ENCODE peak calls at places on chromosomes 4 and X, in five cellular contexts. K is A549, A is SK-N-SH, Q is HCT116, D is K562. X is an unnamed sample.
A peak's percentile ranks its signal among the peaks of the same experiment; 100 is the strongest.

GRCh38 chrX:44876767-44877166 is 3.8 kb downstream of the KDM6A start:
- DNase-seq in A (no peak), K (no peak), Q (no peak), D (no peak), X (no peak)

GRCh38 chrX:139194571-139195280 is 335.8 kb upstream of the F9 start:
- DNase-seq in Q (no peak), D (peak; percentile 69), K (no peak), A (no peak), X (no peak)

GRCh38 chrX:154378059-154378798 is 866 bp upstream of the EMD start:
- DNase-seq in A (peak; percentile 85), K (no peak), Q (no peak), D (no peak), X (peak; percentile 24)

GRCh38 chr4:49058306-49058705 is 72.2 kb downstream of the CWH43 start:
- DNase-seq in A (no peak), D (no peak), Q (no peak), K (no peak), X (no peak)

GRCh38 chr4:53150631-53151488 is 215.0 kb downstream of the SCFD2 start:
- DNase-seq in K (no peak), Q (no peak), D (no peak), A (no peak), X (peak; percentile 15)

GRCh38 chr4:105092356-105092755 is 54.3 kb upstream of the TET2 start:
- DNase-seq in A (no peak), Q (no peak), D (no peak), K (no peak), X (no peak)

GRCh38 chr4:53014881-53015280 is 152.8 kb downstream of the RASL11B start:
- DNase-seq in D (no peak), Q (no peak), K (no peak), A (no peak), X (no peak)

GRCh38 chrX:7215842-7216241 is 67.9 kb upstream of the PUDP start:
- DNase-seq in A (no peak), D (no peak), Q (no peak), K (no peak), X (no peak)

GRCh38 chrX:111168314-111168713 is 72.3 kb downstream of the PAK3 start:
- DNase-seq in Q (no peak), K (peak; percentile 25), D (peak; percentile 4), A (peak; percentile 3), X (peak; percentile 21)

GRCh38 chr4:138225477-138225876 is 16.7 kb downstream of the SLC7A11 start:
- DNase-seq in D (no peak), A (no peak), K (no peak), Q (no peak), X (no peak)

GRCh38 chrX:19955306-19955705 is 35.6 kb downstream of the BCLAF3 start:
- DNase-seq in A (no peak), D (no peak), Q (no peak), K (no peak), X (no peak)

GRCh38 chr4:113031212-113031611 is 18.2 kb upstream of the ANK2 start:
- DNase-seq in A (no peak), Q (no peak), D (no peak), K (no peak), X (no peak)

GRCh38 chrX:14758029-14758491 is 114.8 kb downstream of the FANCB start:
- DNase-seq in A (no peak), D (no peak), K (no peak), Q (no peak), X (no peak)

GRCh38 chr4:47528651-47529050 is 43.6 kb downstream of the ATP10D start:
- DNase-seq in K (no peak), A (no peak), Q (no peak), D (no peak), X (no peak)

GRCh38 chr4:112296949-112297483 is at the start of gene ALPK1:
- DNase-seq in K (peak; percentile 83), D (peak; percentile 69), A (peak; percentile 12), Q (peak; percentile 88), X (peak; percentile 71)

GRCh38 chr4:125681240-125681639 is 366.5 kb downstream of the FAT4 start:
- DNase-seq in A (no peak), Q (no peak), D (no peak), K (no peak), X (no peak)

GRCh38 chr4:1345905-1346780 is 865 bp upstream of the UVSSA start:
- DNase-seq in A (peak; percentile 85), Q (no peak), D (peak; percentile 72), K (peak; percentile 45), X (peak; percentile 69)

GRCh38 chr4:6128221-6128871 is 72.0 kb downstream of the JAKMIP1 start:
- DNase-seq in Q (no peak), D (no peak), A (no peak), K (no peak), X (no peak)

GRCh38 chr4:78787392-78788004 is 11.3 kb downstream of the BMP2K start:
- DNase-seq in Q (no peak), K (no peak), A (no peak), D (no peak), X (no peak)

GRCh38 chr4:78781925-78782324 is 5.8 kb downstream of the BMP2K start:
- DNase-seq in A (no peak), K (no peak), Q (no peak), D (no peak), X (peak; percentile 31)

GRCh38 chr4:78781086-78781630 is 5.0 kb downstream of the BMP2K start:
- DNase-seq in K (no peak), Q (no peak), D (no peak), A (no peak), X (no peak)

GRCh38 chr4:78788005-78788889 is 12.1 kb downstream of the BMP2K start:
- DNase-seq in D (no peak), K (no peak), A (no peak), Q (no peak), X (no peak)

DNA sequence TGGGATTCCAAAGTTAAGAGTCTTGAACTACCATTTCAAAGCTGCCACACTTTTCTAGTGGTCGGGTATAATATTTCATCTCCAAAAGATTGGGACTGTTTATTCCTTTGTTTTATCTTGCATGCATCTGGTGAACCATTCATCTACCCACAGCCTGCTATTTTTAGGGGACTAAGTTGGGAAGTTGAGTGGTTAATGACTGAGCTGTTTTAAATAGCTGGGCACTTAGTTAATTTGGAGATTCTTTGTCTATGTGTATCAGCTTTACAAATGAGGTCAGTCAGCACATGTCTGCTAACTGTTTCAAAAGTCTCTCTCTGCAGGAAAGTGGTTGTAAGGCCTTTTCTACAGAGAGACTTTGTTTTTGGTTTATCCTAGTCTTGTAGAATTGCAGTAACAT is 8.1 kb downstream of the BMP2K start:
- DNase-seq in Q (no peak), A (no peak), K (no peak), D (peak; percentile 56), X (no peak)
- TF ChIP-seq REST in Q (no peak), A (no peak), K (no peak), D (no peak), X (no peak)

GRCh38 chr4:43394976-43395375 is 502.5 kb downstream of the GRXCR1 start:
- DNase-seq in D (no peak), A (no peak), K (no peak), Q (no peak), X (no peak)
- TF ChIP-seq REST in D (no peak), A (no peak), K (no peak), Q (no peak), X (no peak)

GRCh38 chr4:15870079-15870478 is 68.5 kb downstream of the FGFBP1 start:
- DNase-seq in D (peak; percentile 10), Q (no peak), K (no peak), A (no peak), X (no peak)

GRCh38 chr4:15870921-15871664 is 67.4 kb downstream of the FGFBP1 start:
- DNase-seq in K (no peak), Q (no peak), D (no peak), A (no peak), X (no peak)

GRCh38 chr4:15868065-15868464 is 70.5 kb downstream of the FGFBP1 start:
- DNase-seq in D (peak; percentile 18), A (no peak), K (peak; percentile 27), Q (no peak), X (no peak)

GRCh38 chr4:15864771-15865566 is 73.6 kb downstream of the FGFBP1 start:
- DNase-seq in A (no peak), Q (no peak), D (no peak), K (no peak), X (no peak)

DNA sequence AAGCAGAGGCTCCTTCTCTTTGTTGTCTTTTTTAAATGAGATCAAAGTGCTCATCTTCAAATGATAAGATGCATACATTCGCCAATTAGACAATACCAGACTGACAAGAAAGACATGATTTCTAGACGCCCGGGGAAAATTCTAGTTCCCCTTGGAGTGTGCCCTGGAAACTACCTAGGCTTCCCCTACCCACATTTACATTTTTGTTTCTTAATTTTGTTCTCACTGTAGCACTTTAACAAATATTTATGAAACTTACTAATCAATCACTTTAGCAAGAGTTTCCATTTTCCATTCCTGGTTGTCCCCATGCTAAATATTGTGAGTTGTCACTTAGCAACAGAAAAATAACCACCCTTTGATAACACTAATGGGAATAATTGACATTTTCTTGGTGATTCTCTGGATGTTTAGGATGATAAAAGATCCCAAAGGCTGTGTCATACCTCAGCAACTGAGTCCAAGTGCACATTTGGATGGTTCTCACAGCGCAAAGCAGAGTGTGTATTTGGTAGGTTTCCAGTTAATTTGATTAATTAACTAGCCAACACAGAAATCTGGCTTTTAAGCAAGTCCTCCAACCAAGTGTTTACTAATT is 69.6 kb downstream of the FGFBP1 start:
- DNase-seq in A (no peak), D (no peak), Q (no peak), K (no peak), X (no peak)
- TF ChIP-seq REST in A (no peak), D (no peak), Q (no peak), K (no peak), X (no peak)

GRCh38 chrX:16946971-16947562 is 609 bp downstream of the REPS2 start:
- DNase-seq in K (no peak), A (no peak), D (no peak), Q (no peak), X (no peak)

GRCh38 chrX:16950423-16950822 is 4.0 kb downstream of the REPS2 start:
- DNase-seq in A (no peak), K (no peak), D (no peak), Q (no peak), X (no peak)

DNA sequence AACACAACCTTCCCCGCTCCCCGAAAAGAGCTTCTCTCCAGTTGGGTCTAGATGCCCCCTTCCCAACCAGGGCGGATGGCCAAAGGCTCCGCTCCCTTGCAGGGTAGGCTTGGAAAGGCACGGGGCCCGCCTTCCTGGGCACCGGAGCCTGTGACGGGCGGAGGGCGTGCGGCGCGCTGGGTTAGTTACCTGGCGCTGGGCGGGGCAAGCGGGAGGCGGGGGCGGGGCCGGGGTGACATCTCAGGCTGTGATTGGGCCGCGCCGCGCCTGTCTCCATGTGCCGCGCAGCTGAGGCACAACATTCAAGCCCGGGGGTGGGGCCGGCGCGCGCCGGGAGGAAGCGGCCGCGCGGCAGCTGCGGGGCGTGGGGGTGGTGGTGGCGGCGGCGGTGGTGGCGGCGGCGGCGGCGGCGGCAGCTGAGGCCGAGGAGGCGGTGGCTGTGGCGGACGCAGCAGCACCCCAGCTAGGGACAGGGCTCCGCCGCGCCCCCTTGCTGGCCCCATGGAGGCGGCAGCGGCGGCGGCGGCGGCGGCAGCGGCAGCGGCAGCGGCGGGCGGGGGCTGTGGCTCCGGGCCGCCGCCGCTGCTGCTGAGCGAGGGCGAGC is at the start of gene REPS2:
- DNase-seq in D (peak; percentile 88), A (peak; percentile 90), Q (peak; percentile 48), K (peak; percentile 68), X (peak; percentile 40)
- TF ChIP-seq REST in D (no peak), A (no peak), Q (no peak), K (no peak), X (no peak)